ENCODE peak calls at places on chromosome 20, in eight cellular contexts. M is dorsolateral prefrontal cortex, P is adipocyte, Q is keratinocyte, V is GM04504, A is NCI-H345, T is RWPE1, I is mucosa of gallbladder. D is an unnamed sample.

GRCh38 chr20:38872491-38873049 is 53.6 kb upstream of the FAM83D start:
- DNase-seq in M (no peak), P (no peak), Q (no peak), V (no peak), A (no peak), T (no peak), I (no peak), D (no peak)

GRCh38 chr20:50116368-50116999 is 3.5 kb upstream of the UBE2V1 start:
- DNase-seq in M (no peak), P (no peak), Q (no peak), V (no peak), A (no peak), T (no peak), I (no peak), D (no peak)

GRCh38 chr20:326645-327031 is 1.3 kb downstream of the SOX12 start:
- DNase-seq in M (no peak), P (peak), Q (no peak), V (no peak), A (no peak), T (no peak), I (peak), D (no peak)

GRCh38 chr20:64110411-64111068 is 3.2 kb upstream of the NPBWR2 start:
- DNase-seq in M (no peak), P (no peak), Q (no peak), V (no peak), A (no peak), T (no peak), I (no peak), D (no peak)

GRCh38 chr20:18577942-18578341 is 9.9 kb upstream of the DTD1 start:
- DNase-seq in M (no peak), P (no peak), Q (no peak), V (no peak), A (no peak), T (no peak), I (no peak), D (no peak)

GRCh38 chr20:63334356-63334755 is 26.8 kb downstream of the CHRNA4 start:
- DNase-seq in M (no peak), P (no peak), Q (no peak), V (no peak), A (no peak), T (no peak), I (no peak), D (no peak)

GRCh38 chr20:32995802-32996201 is 8.4 kb downstream of the SUN5 start:
- DNase-seq in M (no peak), P (no peak), Q (no peak), V (no peak), A (no peak), T (no peak), I (no peak), D (no peak)

GRCh38 chr20:52416959-52417358 is 225.4 kb upstream of the ZFP64 start:
- DNase-seq in M (no peak), P (no peak), Q (no peak), V (no peak), A (no peak), T (no peak), I (no peak), D (no peak)

GRCh38 chr20:5548112-5548511 is 202.1 kb upstream of the SHLD1 start:
- DNase-seq in M (no peak), P (no peak), Q (no peak), V (no peak), A (no peak), T (no peak), I (no peak), D (no peak)

GRCh38 chr20:63653041-63653973 is at the start of gene STMN3:
- DNase-seq in M (peak), P (peak), Q (peak), V (peak), A (peak), T (peak), I (peak), D (peak)